ENCODE peak calls at places on chromosome 9, in ten cellular contexts. One of them, this sample, is unnamed. For H3K4me1, the result is how much of the 10 kb centered on the place peaks cover.

GRCh38 chr9:126563556-126563955 is 50.2 kb upstream of the LMX1B start:
- DNase-seq in mesendoderm: peak
- DNase-seq in fibroblast of lung: no peak
- DNase-seq in right cardiac atrium: no peak
- DNase-seq in heart right ventricle: no peak
- DNase-seq in cardiac muscle cell: no peak
- DNase-seq in uterus: no peak
- DNase-seq in naive thymus-derived CD4-positive, alpha-beta T cell: no peak
- DNase-seq in astrocyte: no peak
- DNase-seq in MM.1S: no peak
- DNase-seq in this sample: no peak

GRCh38 chr9:7452378-7452777 is 347.2 kb downstream of the DMAC1 start:
- DNase-seq in heart right ventricle: no peak
- DNase-seq in naive thymus-derived CD4-positive, alpha-beta T cell: no peak
- DNase-seq in cardiac muscle cell: no peak
- DNase-seq in astrocyte: peak
- DNase-seq in right cardiac atrium: no peak
- DNase-seq in uterus: no peak
- DNase-seq in MM.1S: no peak
- DNase-seq in mesendoderm: no peak
- DNase-seq in fibroblast of lung: peak
- DNase-seq in this sample: no peak

GRCh38 chr9:34403554-34404380 is 27.1 kb upstream of the MYORG start:
- DNase-seq in MM.1S: peak
- DNase-seq in uterus: peak
- DNase-seq in right cardiac atrium: peak
- DNase-seq in heart right ventricle: peak
- DNase-seq in astrocyte: peak
- DNase-seq in naive thymus-derived CD4-positive, alpha-beta T cell: peak
- DNase-seq in mesendoderm: peak
- DNase-seq in fibroblast of lung: peak
- DNase-seq in cardiac muscle cell: peak
- DNase-seq in this sample: peak

GRCh38 chr9:18404482-18405029 is 69.4 kb upstream of the ADAMTSL1 start:
- DNase-seq in astrocyte: no peak
- DNase-seq in uterus: no peak
- DNase-seq in fibroblast of lung: no peak
- DNase-seq in MM.1S: no peak
- DNase-seq in heart right ventricle: no peak
- DNase-seq in mesendoderm: no peak
- DNase-seq in right cardiac atrium: no peak
- DNase-seq in naive thymus-derived CD4-positive, alpha-beta T cell: no peak
- DNase-seq in cardiac muscle cell: no peak
- DNase-seq in this sample: peak

GRCh38 chr9:621199-621860 is 220.2 kb upstream of the DMRT1 start:
- DNase-seq in fibroblast of lung: peak
- DNase-seq in uterus: no peak
- DNase-seq in mesendoderm: no peak
- DNase-seq in right cardiac atrium: no peak
- DNase-seq in naive thymus-derived CD4-positive, alpha-beta T cell: no peak
- DNase-seq in cardiac muscle cell: no peak
- DNase-seq in astrocyte: no peak
- DNase-seq in heart right ventricle: no peak
- DNase-seq in MM.1S: no peak
- DNase-seq in this sample: no peak

GRCh38 chr9:110088099-110088498 is 119.9 kb downstream of the C9orf152 start:
- DNase-seq in MM.1S: no peak
- DNase-seq in naive thymus-derived CD4-positive, alpha-beta T cell: no peak
- DNase-seq in cardiac muscle cell: no peak
- DNase-seq in uterus: no peak
- DNase-seq in mesendoderm: no peak
- DNase-seq in fibroblast of lung: no peak
- DNase-seq in astrocyte: no peak
- DNase-seq in heart right ventricle: no peak
- DNase-seq in right cardiac atrium: no peak
- DNase-seq in this sample: no peak

GRCh38 chr9:118643118-118643517 is 726.1 kb downstream of the BRINP1 start:
- DNase-seq in mesendoderm: peak
- DNase-seq in uterus: no peak
- DNase-seq in heart right ventricle: no peak
- DNase-seq in naive thymus-derived CD4-positive, alpha-beta T cell: no peak
- DNase-seq in cardiac muscle cell: peak
- DNase-seq in right cardiac atrium: no peak
- DNase-seq in fibroblast of lung: no peak
- DNase-seq in MM.1S: no peak
- DNase-seq in astrocyte: peak
- DNase-seq in this sample: no peak

GRCh38 chr9:78143281-78144007 is 92.4 kb upstream of the CEP78 start:
- DNase-seq in cardiac muscle cell: peak
- DNase-seq in right cardiac atrium: no peak
- DNase-seq in astrocyte: no peak
- DNase-seq in naive thymus-derived CD4-positive, alpha-beta T cell: no peak
- DNase-seq in MM.1S: no peak
- DNase-seq in uterus: no peak
- DNase-seq in mesendoderm: no peak
- DNase-seq in fibroblast of lung: no peak
- DNase-seq in heart right ventricle: no peak
- DNase-seq in this sample: no peak

GRCh38 chr9:6564868-6565267 is 80.7 kb downstream of the GLDC start:
- DNase-seq in astrocyte: no peak
- DNase-seq in cardiac muscle cell: no peak
- DNase-seq in right cardiac atrium: peak
- DNase-seq in mesendoderm: no peak
- DNase-seq in fibroblast of lung: peak
- DNase-seq in uterus: no peak
- DNase-seq in heart right ventricle: no peak
- DNase-seq in MM.1S: no peak
- DNase-seq in naive thymus-derived CD4-positive, alpha-beta T cell: no peak
- DNase-seq in this sample: no peak

GRCh38 chr9:80605129-80605528 is 1033.4 kb downstream of the TLE4 start:
- DNase-seq in heart right ventricle: no peak
- DNase-seq in cardiac muscle cell: peak
- DNase-seq in mesendoderm: peak
- DNase-seq in uterus: no peak
- DNase-seq in fibroblast of lung: peak
- DNase-seq in astrocyte: peak
- DNase-seq in right cardiac atrium: no peak
- DNase-seq in naive thymus-derived CD4-positive, alpha-beta T cell: no peak
- DNase-seq in MM.1S: no peak
- DNase-seq in this sample: no peak

DNA sequence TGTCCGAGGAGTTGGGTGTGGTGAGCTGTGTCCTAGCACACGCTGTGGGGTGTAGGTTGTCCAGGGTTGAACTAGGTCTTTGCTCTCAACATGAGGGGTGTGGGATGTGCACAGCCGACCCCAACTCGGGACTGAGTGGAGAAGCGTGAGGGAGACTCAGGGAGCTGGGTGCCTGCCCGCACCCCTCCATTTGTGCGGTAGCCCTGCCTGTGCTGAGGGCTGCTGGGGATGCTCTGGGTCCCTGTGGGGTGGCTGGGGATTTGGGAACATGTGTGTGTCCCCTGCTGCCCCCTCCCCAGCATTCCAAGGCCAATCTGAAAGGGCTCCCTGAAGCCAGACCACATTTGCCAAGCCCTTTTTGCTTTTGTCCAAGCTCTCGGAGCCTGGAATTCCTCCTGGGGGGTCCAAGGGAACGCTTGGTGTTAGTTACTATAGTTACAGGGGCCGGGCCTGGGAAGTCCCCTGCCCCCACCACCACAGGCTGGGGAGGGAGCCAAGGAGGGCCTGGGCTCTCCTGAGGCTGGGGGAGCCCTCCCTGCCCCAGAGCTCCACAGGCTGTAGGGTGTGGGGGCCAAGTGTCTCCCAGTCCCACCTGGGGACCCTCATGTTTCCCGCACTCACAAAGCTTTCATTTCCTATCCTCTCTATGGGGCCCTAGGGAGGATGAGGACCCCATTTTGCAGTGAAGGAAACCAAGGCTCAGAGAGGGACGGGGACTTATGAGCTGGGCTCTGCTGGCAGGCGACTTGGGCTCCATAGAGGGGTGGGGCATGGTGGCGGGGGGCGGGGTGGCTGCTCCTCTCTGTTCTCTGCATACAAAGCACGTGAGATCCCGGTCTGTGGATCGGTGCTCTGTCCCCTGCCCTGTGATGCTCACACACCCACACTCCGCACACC is 1.1 kb downstream of the CRB2 start:
- DNase-seq in naive thymus-derived CD4-positive, alpha-beta T cell: no peak
- DNase-seq in mesendoderm: peak
- DNase-seq in astrocyte: no peak
- DNase-seq in fibroblast of lung: no peak
- DNase-seq in right cardiac atrium: no peak
- DNase-seq in heart right ventricle: no peak
- DNase-seq in uterus: no peak
- DNase-seq in cardiac muscle cell: no peak
- DNase-seq in MM.1S: no peak
- DNase-seq in this sample: no peak
- H3K4me3 ChIP-seq in naive thymus-derived CD4-positive, alpha-beta T cell: no peak
- H3K4me3 ChIP-seq in mesendoderm: no peak
- H3K4me3 ChIP-seq in astrocyte: no peak
- H3K4me3 ChIP-seq in fibroblast of lung: no peak
- H3K4me3 ChIP-seq in right cardiac atrium: no peak
- H3K4me3 ChIP-seq in heart right ventricle: no peak
- H3K4me3 ChIP-seq in uterus: no peak
- H3K4me3 ChIP-seq in cardiac muscle cell: peak
- H3K4me3 ChIP-seq in MM.1S: no peak
- H3K4me3 ChIP-seq in this sample: no peak

DNA sequence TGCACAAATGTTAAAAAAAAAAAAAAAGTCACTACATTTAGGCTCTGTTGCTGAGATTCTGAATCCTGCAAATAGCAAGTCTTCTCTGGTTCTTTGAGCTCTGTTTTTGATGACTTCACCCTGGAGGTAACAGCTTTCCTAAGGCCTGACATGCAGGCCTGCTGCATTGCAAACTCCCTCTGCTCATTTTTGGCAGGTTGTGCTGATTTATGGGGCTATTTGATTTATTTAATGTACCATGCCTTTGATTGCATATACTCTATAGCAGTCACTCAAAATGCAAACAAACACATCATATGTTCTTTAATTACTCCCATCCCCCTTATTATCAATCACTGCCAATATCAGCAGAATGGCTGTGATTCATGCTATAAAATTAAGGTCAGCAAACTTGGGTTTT is 416.1 kb upstream of the IZUMO3 start:
- DNase-seq in naive thymus-derived CD4-positive, alpha-beta T cell: no peak
- DNase-seq in uterus: no peak
- DNase-seq in astrocyte: no peak
- DNase-seq in cardiac muscle cell: no peak
- DNase-seq in heart right ventricle: no peak
- DNase-seq in right cardiac atrium: no peak
- DNase-seq in MM.1S: no peak
- DNase-seq in fibroblast of lung: no peak
- DNase-seq in mesendoderm: peak
- DNase-seq in this sample: no peak
- H3K4me1 ChIP-seq in naive thymus-derived CD4-positive, alpha-beta T cell: under half
- H3K4me1 ChIP-seq in uterus: under half
- H3K4me1 ChIP-seq in astrocyte: under half
- H3K4me1 ChIP-seq in cardiac muscle cell: under half
- H3K4me1 ChIP-seq in heart right ventricle: under half
- H3K4me1 ChIP-seq in right cardiac atrium: under half
- H3K4me1 ChIP-seq in MM.1S: under half
- H3K4me1 ChIP-seq in fibroblast of lung: under half
- H3K4me1 ChIP-seq in mesendoderm: under half
- H3K4me1 ChIP-seq in this sample: under half

GRCh38 chr9:115411516-115411915 is 293.6 kb upstream of the TNC start:
- DNase-seq in astrocyte: peak
- DNase-seq in heart right ventricle: no peak
- DNase-seq in right cardiac atrium: no peak
- DNase-seq in fibroblast of lung: peak
- DNase-seq in MM.1S: no peak
- DNase-seq in mesendoderm: peak
- DNase-seq in uterus: no peak
- DNase-seq in naive thymus-derived CD4-positive, alpha-beta T cell: no peak
- DNase-seq in cardiac muscle cell: no peak
- DNase-seq in this sample: no peak
- H3K4me3 ChIP-seq in astrocyte: no peak
- H3K4me3 ChIP-seq in heart right ventricle: no peak
- H3K4me3 ChIP-seq in right cardiac atrium: no peak
- H3K4me3 ChIP-seq in fibroblast of lung: no peak
- H3K4me3 ChIP-seq in MM.1S: no peak
- H3K4me3 ChIP-seq in mesendoderm: no peak
- H3K4me3 ChIP-seq in uterus: no peak
- H3K4me3 ChIP-seq in naive thymus-derived CD4-positive, alpha-beta T cell: no peak
- H3K4me3 ChIP-seq in cardiac muscle cell: no peak
- H3K4me3 ChIP-seq in this sample: no peak

GRCh38 chr9:95025213-95026170 is 292.0 kb downstream of the FANCC start:
- DNase-seq in cardiac muscle cell: peak
- DNase-seq in astrocyte: peak
- DNase-seq in uterus: peak
- DNase-seq in fibroblast of lung: peak
- DNase-seq in right cardiac atrium: peak
- DNase-seq in naive thymus-derived CD4-positive, alpha-beta T cell: no peak
- DNase-seq in mesendoderm: peak
- DNase-seq in heart right ventricle: peak
- DNase-seq in MM.1S: no peak
- DNase-seq in this sample: peak
- H3K4me1 ChIP-seq in cardiac muscle cell: under half
- H3K4me1 ChIP-seq in astrocyte: under half
- H3K4me1 ChIP-seq in uterus: under half
- H3K4me1 ChIP-seq in fibroblast of lung: under half
- H3K4me1 ChIP-seq in right cardiac atrium: under half
- H3K4me1 ChIP-seq in naive thymus-derived CD4-positive, alpha-beta T cell: under half
- H3K4me1 ChIP-seq in mesendoderm: under half
- H3K4me1 ChIP-seq in heart right ventricle: half or more
- H3K4me1 ChIP-seq in MM.1S: under half
- H3K4me1 ChIP-seq in this sample: under half

GRCh38 chr9:136204838-136205706 is at the start of gene LHX3:
- DNase-seq in MM.1S: no peak
- DNase-seq in heart right ventricle: no peak
- DNase-seq in uterus: no peak
- DNase-seq in naive thymus-derived CD4-positive, alpha-beta T cell: peak
- DNase-seq in mesendoderm: no peak
- DNase-seq in fibroblast of lung: no peak
- DNase-seq in astrocyte: no peak
- DNase-seq in cardiac muscle cell: peak
- DNase-seq in right cardiac atrium: peak
- DNase-seq in this sample: no peak
- H3K4me3 ChIP-seq in MM.1S: no peak
- H3K4me3 ChIP-seq in heart right ventricle: no peak
- H3K4me3 ChIP-seq in uterus: no peak
- H3K4me3 ChIP-seq in naive thymus-derived CD4-positive, alpha-beta T cell: no peak
- H3K4me3 ChIP-seq in mesendoderm: no peak
- H3K4me3 ChIP-seq in fibroblast of lung: no peak
- H3K4me3 ChIP-seq in astrocyte: no peak
- H3K4me3 ChIP-seq in cardiac muscle cell: no peak
- H3K4me3 ChIP-seq in right cardiac atrium: no peak
- H3K4me3 ChIP-seq in this sample: no peak

DNA sequence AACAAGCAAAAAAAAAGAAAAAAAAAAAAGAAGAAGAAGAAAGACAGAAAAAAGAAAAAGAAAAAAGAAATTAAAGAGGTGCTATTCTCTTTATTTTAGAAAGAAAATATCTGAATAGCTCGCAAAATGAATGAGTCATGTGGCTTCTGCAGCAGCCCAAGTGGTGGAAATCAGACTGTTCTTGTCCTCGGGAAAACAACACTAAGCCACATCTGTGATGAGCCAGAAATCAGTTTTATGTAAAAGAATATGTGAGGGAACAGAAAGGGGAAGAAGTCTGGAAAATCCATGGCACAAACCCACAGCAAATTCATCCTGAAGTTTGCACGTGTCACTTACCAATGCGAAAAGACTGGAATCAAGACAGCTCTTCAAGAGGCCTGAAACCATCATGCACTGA is 118.7 kb upstream of the GAS1 start:
- DNase-seq in MM.1S: no peak
- DNase-seq in mesendoderm: no peak
- DNase-seq in uterus: no peak
- DNase-seq in fibroblast of lung: no peak
- DNase-seq in astrocyte: no peak
- DNase-seq in heart right ventricle: no peak
- DNase-seq in naive thymus-derived CD4-positive, alpha-beta T cell: no peak
- DNase-seq in cardiac muscle cell: no peak
- DNase-seq in right cardiac atrium: peak
- DNase-seq in this sample: no peak
- H3K4me1 ChIP-seq in MM.1S: under half
- H3K4me1 ChIP-seq in mesendoderm: under half
- H3K4me1 ChIP-seq in uterus: under half
- H3K4me1 ChIP-seq in fibroblast of lung: under half
- H3K4me1 ChIP-seq in astrocyte: under half
- H3K4me1 ChIP-seq in heart right ventricle: under half
- H3K4me1 ChIP-seq in naive thymus-derived CD4-positive, alpha-beta T cell: under half
- H3K4me1 ChIP-seq in cardiac muscle cell: under half
- H3K4me1 ChIP-seq in right cardiac atrium: under half
- H3K4me1 ChIP-seq in this sample: under half